ENCODE peak calls at places on chromosome 3, in five cellular contexts. B is CD8-positive, alpha-beta memory T cell; D is neuronal stem cell; I is hepatocyte; N is GM23338. O is an unnamed sample.

GRCh38 chr3:66554178-66554577 is 53.4 kb upstream of the LRIG1 start:
- DNase-seq in B (no peak), D (no peak), I (no peak), N (no peak), O (no peak)

GRCh38 chr3:53845103-53845880 is 927 bp downstream of the CHDH start:
- DNase-seq in B (no peak), D (peak; percentile 41), I (peak; percentile 71), N (peak; percentile 92), O (peak; percentile 77)

GRCh38 chr3:69420781-69421520 is 35.1 kb upstream of the FRMD4B start:
- DNase-seq in B (no peak), D (no peak), I (no peak), N (no peak), O (peak; percentile 51)

GRCh38 chr3:4380013-4380412 is 76.8 kb downstream of the SETMAR start:
- DNase-seq in B (no peak), D (no peak), I (no peak), N (no peak), O (no peak)

GRCh38 chr3:50817756-50818518 is 143.2 kb downstream of the DOCK3 start:
- DNase-seq in B (no peak), D (no peak), I (no peak), N (peak; percentile 66), O (no peak)

GRCh38 chr3:2477635-2478034 is 379.0 kb downstream of the CNTN4 start:
- DNase-seq in B (no peak), D (no peak), I (no peak), N (no peak), O (no peak)

GRCh38 chr3:153003860-153004259 is 158.2 kb upstream of the RAP2B start:
- DNase-seq in B (no peak), D (no peak), I (no peak), N (no peak), O (no peak)

GRCh38 chr3:190566043-190566933 is 52.4 kb downstream of the IL1RAP start:
- DNase-seq in B (no peak), D (no peak), I (peak; percentile 93), N (peak; percentile 24), O (peak; percentile 89)

GRCh38 chr3:103453152-103453551 is 1018.3 kb downstream of the ZPLD1 start:
- DNase-seq in B (no peak), D (no peak), I (no peak), N (no peak), O (no peak)

GRCh38 chr3:60716573-60716972 is 534.7 kb downstream of the FHIT start:
- DNase-seq in B (no peak), D (no peak), I (no peak), N (no peak), O (no peak)

DNA sequence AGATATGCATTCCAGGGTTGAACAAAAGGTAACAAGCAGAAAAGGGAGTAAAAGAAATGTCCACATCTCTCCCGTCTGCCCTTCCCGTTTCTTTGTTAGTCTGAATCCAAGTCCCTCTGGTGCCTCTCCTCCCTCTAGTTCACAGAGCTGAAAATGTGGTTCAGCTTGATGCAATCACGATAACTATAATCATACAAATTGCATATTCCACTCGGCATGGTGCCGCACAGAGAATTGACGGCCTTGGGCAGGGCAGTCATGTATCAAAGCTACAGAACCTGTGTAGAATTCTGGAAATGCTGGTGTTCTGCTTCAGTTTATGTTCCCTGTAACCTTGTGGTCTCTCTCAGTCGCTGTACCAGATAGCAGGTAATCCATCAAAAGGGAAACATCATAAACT is 562.9 kb upstream of the CBLB start:
- DNase-seq in B (no peak), D (no peak), I (no peak), N (no peak), O (no peak)
- H3K4me1 ChIP-seq in B (no peaks in the 10 kb centered on the region), D (no peaks in the 10 kb centered on the region), I (no peaks in the 10 kb centered on the region), N (no peaks in the 10 kb centered on the region), O (no peaks in the 10 kb centered on the region)

GRCh38 chr3:38563070-38563901 is 67.1 kb downstream of the EXOG start:
- DNase-seq in B (no peak), D (no peak), I (no peak), N (no peak), O (no peak)
- H3K27ac ChIP-seq in B (no peak overlapping the region), D (no peak overlapping the region), I (no peak overlapping the region), N (no peak overlapping the region), O (no peak overlapping the region)

GRCh38 chr3:108124337-108125150 is 33.7 kb upstream of the CD47 start:
- DNase-seq in B (peak; percentile 47), D (no peak), I (no peak), N (peak; percentile 7), O (no peak)

GRCh38 chr3:108126348-108126747 is 35.5 kb upstream of the CD47 start:
- DNase-seq in B (no peak), D (no peak), I (no peak), N (no peak), O (no peak)

GRCh38 chr3:108125151-108125540 is 34.3 kb upstream of the CD47 start:
- DNase-seq in B (no peak), D (no peak), I (no peak), N (no peak), O (no peak)

GRCh38 chr3:108125550-108126071 is 34.8 kb upstream of the CD47 start:
- DNase-seq in B (peak; percentile 34), D (no peak), I (no peak), N (no peak), O (no peak)

GRCh38 chr3:108123326-108123725 is 32.5 kb upstream of the CD47 start:
- DNase-seq in B (no peak), D (no peak), I (no peak), N (no peak), O (no peak)
- H3K4me1 ChIP-seq in B (peaks cover 62% of the 10 kb centered on the region), D (peaks cover 22% of the 10 kb centered on the region), I (no peaks in the 10 kb centered on the region), N (peaks cover 3% of the 10 kb centered on the region), O (no peaks in the 10 kb centered on the region)

GRCh38 chr3:161264771-161265343 is 43.7 kb downstream of the NMD3 start:
- DNase-seq in B (no peak), D (no peak), I (no peak), N (no peak), O (no peak)
- H3K27ac ChIP-seq in B (no peak overlapping the region), D (no peak overlapping the region), I (no peak overlapping the region), N (no peak overlapping the region), O (no peak overlapping the region)

GRCh38 chr3:187621881-187622280 is 48.3 kb downstream of the SST start:
- DNase-seq in B (no peak), D (no peak), I (no peak), N (no peak), O (no peak)

GRCh38 chr3:187626581-187626980 is 43.6 kb downstream of the SST start:
- DNase-seq in B (no peak), D (no peak), I (no peak), N (no peak), O (no peak)

GRCh38 chr3:187623285-187623814 is 46.8 kb downstream of the SST start:
- DNase-seq in B (no peak), D (no peak), I (no peak), N (no peak), O (no peak)

GRCh38 chr3:187628169-187628568 is 42.0 kb downstream of the SST start:
- DNase-seq in B (no peak), D (peak; percentile 29), I (no peak), N (peak; percentile 72), O (no peak)

DNA sequence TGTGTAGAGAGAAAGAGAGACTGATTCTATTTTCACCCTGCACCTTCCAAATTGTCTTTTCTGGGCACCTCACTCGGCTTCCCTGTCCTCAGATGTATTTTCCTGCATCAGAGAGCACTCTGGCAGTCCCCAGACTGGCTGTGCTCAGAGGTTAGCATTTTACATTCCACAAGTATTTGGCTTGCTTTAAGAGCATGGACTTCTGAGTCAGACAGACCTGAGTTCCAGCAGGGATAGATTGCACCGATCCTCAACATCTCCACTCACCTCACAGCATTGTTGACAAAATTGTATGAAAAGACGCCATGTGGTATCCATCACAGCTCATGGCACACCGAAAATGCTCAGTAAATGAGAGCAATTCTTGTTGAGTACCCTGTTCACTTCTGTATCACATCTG is 45.6 kb downstream of the SST start:
- DNase-seq in B (no peak), D (no peak), I (no peak), N (no peak), O (no peak)
- H3K4me1 ChIP-seq in B (no peaks in the 10 kb centered on the region), D (no peaks in the 10 kb centered on the region), I (no peaks in the 10 kb centered on the region), N (peaks cover 21% of the 10 kb centered on the region), O (no peaks in the 10 kb centered on the region)

DNA sequence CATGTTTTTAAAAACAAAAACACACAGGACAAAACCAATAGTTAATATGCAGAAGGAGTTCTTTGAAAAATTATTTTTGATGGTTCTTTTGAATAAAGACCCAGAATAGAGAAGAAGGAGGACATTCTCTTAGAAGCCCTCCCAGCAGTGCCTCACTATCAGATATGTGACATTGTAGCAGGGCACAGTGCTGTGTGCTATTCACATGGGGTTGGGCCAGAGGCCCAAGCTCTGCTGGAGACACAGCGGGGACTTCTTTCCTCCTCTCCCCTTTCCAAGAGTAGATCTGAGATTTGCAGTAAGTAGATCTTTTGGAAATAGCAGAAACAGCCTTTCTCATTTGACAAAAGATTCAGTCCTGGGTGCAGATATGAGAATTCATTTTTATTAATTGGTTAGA is 6.3 kb downstream of the GYG1 start:
- DNase-seq in B (no peak), D (no peak), I (no peak), N (no peak), O (no peak)
- H3K27ac ChIP-seq in B (no peak overlapping the region), D (no peak overlapping the region), I (no peak overlapping the region), N (no peak overlapping the region), O (no peak overlapping the region)

DNA sequence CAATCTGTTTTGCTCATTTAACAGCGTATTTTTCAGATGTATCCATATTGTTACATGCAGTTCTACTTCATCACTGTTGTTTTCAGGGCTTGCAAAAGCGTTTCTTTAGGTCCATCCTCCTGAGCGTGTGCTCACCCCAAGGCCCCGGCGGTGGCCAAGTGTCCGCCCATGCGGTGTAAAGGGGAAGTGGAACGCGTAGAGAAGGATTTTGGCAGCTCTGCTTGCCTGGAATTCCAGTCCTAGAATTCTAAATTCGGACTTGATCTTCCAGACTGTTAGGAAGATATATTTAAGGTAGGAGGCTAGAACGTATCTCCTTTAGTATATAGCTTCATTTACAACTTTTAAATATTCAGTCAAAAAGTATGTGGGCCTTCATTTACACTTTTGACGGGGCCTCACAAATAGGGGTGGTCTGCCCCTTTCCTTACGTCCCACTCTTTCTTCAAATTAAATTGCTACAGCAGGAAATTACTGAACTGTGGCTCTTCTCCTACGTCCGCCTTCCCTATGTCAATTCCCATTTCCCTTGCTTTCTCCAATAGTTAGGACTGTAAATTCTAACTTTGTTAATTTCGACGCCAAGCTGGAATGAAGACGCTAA is 609 bp upstream of the TBC1D23 start:
- DNase-seq in B (no peak), D (peak; percentile 17), I (peak; percentile 46), N (peak; percentile 81), O (peak; percentile 85)
- H3K4me1 ChIP-seq in B (peaks cover 26% of the 10 kb centered on the region), D (peaks cover 8% of the 10 kb centered on the region), I (peaks cover 4% of the 10 kb centered on the region), N (peaks cover 28% of the 10 kb centered on the region), O (no peaks in the 10 kb centered on the region)

O was measured in right cardiac atrium.